ENCODE peak calls at places on chromosomes 5 and 9, in four cellular contexts. A, G, P and C are unnamed samples.

GRCh38 chr5:108924457-108924961 is 176.8 kb downstream of the FER start:
- DNase-seq in G (no peak), P (no peak), A (no peak), C (no peak)

GRCh38 chr5:10611290-10611689 is 47.4 kb downstream of the ANKRD33B start:
- DNase-seq in P (no peak), G (no peak), A (peak), C (no peak)

GRCh38 chr9:108443741-108444140 is 412.0 kb downstream of the ACTL7B start:
- DNase-seq in P (no peak), A (peak), G (peak), C (no peak)

GRCh38 chr9:5553211-5553610 is 42.9 kb downstream of the PDCD1LG2 start:
- DNase-seq in P (no peak), G (peak), A (peak), C (no peak)

GRCh38 chr9:107620801-107621200 is 131.2 kb upstream of the KLF4 start:
- DNase-seq in P (no peak), A (no peak), G (no peak), C (peak)

GRCh38 chr5:149030838-149031397 is 31.9 kb downstream of the SH3TC2 start:
- DNase-seq in A (peak), P (no peak), G (no peak), C (no peak)

GRCh38 chr5:157324237-157324636 is 58.3 kb downstream of the CYFIP2 start:
- DNase-seq in A (no peak), P (peak), G (no peak), C (no peak)

GRCh38 chr9:125674981-125675973 is 31.7 kb downstream of the MAPKAP1 start:
- DNase-seq in G (peak), A (peak), P (no peak), C (peak)

GRCh38 chr5:172715421-172715780 is 55.6 kb downstream of the DUSP1 start:
- DNase-seq in A (no peak), G (no peak), P (no peak), C (no peak)

GRCh38 chr9:95053611-95054440 is 263.7 kb downstream of the FANCC start:
- DNase-seq in P (no peak), G (peak), A (peak), C (no peak)

GRCh38 chr5:95884021-95884333 is 61.5 kb upstream of the GLRX start:
- DNase-seq in P (no peak), A (peak), G (peak), C (no peak)

GRCh38 chr5:3595102-3595961 is at the start of gene IRX1:
- DNase-seq in A (no peak), G (peak), P (peak), C (no peak)

GRCh38 chr5:167759411-167759821 is 532.0 kb upstream of the WWC1 start:
- DNase-seq in G (peak), P (no peak), A (no peak), C (no peak)

GRCh38 chr9:113675475-113675941 is 200.6 kb upstream of the ZNF618 start:
- DNase-seq in G (peak), A (peak), P (no peak), C (no peak)

GRCh38 chr5:21847300-21847699 is 1005.8 kb downstream of the CDH12 start:
- DNase-seq in P (no peak), A (no peak), G (no peak), C (no peak)

GRCh38 chr9:131843989-131844744 is 104.3 kb upstream of the RAPGEF1 start:
- DNase-seq in A (no peak), G (no peak), P (no peak), C (no peak)

GRCh38 chr5:169777112-169777511 is 140.0 kb downstream of the DOCK2 start:
- DNase-seq in A (no peak), G (no peak), P (peak), C (no peak)

GRCh38 chr5:139837711-139838380 is 42.2 kb downstream of the PSD2 start:
- DNase-seq in G (no peak), P (no peak), A (no peak), C (no peak)

GRCh38 chr5:75616961-75617660 is 5.9 kb downstream of the ANKDD1B start:
- DNase-seq in A (no peak), P (peak), G (peak), C (no peak)

GRCh38 chr5:4212981-4213819 is 617.6 kb downstream of the IRX1 start:
- DNase-seq in A (no peak), G (no peak), P (no peak), C (no peak)

GRCh38 chr9:34578241-34579096 is 11.1 kb downstream of the CNTFR start:
- DNase-seq in A (peak), G (peak), P (peak), C (no peak)

DNA sequence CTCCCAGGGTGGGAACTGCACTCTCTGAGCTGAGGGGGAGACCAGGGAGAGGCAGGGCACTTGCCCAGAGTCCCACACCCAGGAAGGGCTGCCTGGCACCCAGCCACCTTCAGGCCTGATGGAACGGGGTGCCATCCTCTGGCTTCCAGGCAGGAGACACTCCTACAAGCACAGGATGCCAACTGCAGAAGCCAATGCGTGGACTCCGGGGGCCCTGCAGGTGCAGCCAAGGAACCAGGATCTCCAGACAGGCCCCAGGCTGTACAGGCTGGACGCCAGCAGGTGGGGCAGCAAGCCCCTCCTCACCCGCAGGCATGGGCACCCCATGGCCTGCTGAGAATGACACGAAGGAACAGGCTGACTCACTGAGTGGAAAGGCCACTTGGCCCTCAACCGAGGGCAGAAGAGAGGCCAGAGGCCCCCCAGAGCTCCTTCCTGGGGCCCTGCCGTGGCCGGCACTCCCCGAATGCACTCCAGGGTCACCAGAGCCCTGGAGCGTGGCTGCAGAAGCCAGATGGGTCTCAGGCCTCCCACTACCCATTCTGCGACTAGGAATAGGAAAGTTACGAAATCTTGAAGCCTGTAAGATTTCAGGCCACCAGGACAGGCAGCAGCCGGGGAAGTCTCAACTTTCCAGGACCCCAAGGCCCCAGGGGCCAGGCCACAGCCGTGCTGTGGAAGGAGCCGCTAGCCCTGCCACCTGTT is 15.7 kb downstream of the NACC2 start:
- DNase-seq in G (no peak), A (peak), P (no peak), C (no peak)
- TF ChIP-seq CTCF in G (no peak), A (no peak), P (no peak), C (no peak)

GRCh38 chr9:21995652-21996275 is 1.2 kb downstream of the CDKN2B-AS1 start:
- DNase-seq in P (peak), G (peak), A (peak), C (no peak)
- TF ChIP-seq CTCF in P (no peak), G (peak), A (peak), C (peak)

DNA sequence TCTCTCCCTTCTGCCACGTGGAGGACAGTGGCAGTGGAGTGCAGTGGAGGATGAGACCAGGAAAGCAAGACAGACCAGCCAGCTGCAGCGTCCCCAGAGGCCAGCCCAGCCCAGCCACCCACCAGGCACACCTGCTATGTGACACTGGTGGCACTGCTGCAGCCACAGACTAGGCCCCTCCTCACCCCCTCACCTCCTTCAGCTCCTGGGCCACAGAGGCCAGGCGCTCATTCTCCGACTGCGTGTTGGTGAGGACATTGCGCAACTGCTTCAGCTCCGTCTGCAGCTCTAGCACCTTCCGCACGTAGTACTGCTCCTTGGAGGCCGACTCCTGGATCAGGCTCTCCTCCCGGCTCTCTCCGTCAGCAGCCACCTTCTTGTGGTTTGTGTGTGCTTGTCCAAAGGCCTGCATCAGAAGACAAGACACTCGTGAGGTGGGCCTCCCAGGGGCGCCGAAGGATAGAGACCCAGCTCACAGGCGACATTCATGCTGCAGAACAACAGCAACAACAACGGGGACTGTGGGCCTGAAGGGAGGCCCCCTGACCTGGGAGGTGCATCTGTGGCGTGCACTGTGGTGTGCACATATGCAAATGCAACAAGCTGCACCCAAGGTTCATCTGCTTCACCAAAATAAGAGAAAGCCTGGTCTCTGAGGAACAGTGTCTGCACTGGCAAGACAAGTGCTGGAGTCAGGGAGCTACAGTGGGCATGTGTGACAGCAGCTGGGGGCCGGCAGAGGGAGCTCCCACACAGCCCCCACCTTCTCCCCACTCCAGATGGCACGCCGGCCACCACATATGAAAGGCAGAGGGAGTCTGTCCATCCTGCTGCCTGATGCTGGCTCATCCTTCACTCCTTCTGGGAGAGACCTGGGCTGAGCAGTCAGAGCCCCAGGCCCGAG is 35.5 kb downstream of the BICD2 start:
- DNase-seq in A (no peak), P (peak), G (peak), C (no peak)
- TF ChIP-seq CTCF in A (no peak), P (no peak), G (peak), C (peak)

DNA sequence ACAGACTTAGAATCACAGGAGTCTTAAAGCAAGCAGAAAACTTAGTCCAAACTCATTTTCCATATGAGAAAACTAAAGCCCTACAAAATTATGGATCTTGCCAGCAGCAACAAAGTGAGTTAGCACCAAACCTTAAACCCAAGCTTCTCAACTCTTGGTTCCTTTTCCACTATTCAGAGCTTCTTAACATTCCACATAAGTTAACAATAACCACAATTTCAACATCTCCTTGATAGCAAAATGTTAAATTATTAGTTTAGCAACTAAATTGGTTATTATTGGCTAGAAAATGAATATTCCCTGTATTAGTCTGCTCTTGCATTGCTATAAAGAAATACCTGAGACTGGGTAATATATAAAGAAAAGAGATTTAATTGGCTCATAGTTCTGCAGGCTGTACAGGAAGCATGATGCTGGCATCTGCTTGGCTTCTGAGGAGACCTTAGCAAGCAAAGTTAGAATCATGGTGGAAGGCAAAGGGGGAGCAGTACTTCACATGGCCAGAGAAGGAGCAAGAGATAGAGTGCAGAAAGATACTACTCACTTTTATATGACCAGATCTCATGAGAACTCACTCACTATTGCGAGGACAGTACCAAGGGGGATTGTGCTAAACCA is 26.2 kb upstream of the ARSB start:
- DNase-seq in G (no peak), A (peak), P (no peak), C (no peak)
- TF ChIP-seq CTCF in G (peak), A (no peak), P (no peak), C (no peak)

DNA sequence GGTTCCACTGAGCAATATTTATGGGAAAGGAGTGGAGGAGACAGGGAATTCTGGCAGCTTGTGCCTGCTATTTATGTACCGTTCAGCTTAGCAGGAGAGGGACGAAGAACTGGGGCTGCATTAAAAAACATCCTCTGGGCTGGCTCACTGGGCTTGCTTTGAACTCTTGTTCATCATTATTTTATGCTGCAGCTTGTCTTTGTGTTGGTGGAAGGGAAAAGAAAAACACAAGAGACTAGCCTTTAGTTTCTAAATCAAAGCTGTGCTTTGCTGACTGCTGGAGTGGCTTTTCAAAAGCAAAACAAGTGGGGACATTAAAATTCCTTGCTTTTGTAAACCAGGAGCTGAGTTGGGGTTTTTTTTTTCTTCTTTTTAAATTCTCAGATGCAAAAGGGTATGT is 5.9 kb upstream of the RGMB start:
- DNase-seq in P (no peak), A (no peak), G (no peak), C (no peak)
- TF ChIP-seq CTCF in P (no peak), A (no peak), G (no peak), C (no peak)

GRCh38 chr5:178551059-178551458 is 39.1 kb downstream of the COL23A1 start:
- DNase-seq in G (peak), A (peak), P (no peak), C (peak)
- TF ChIP-seq CTCF in G (peak), A (peak), P (peak), C (peak)

DNA sequence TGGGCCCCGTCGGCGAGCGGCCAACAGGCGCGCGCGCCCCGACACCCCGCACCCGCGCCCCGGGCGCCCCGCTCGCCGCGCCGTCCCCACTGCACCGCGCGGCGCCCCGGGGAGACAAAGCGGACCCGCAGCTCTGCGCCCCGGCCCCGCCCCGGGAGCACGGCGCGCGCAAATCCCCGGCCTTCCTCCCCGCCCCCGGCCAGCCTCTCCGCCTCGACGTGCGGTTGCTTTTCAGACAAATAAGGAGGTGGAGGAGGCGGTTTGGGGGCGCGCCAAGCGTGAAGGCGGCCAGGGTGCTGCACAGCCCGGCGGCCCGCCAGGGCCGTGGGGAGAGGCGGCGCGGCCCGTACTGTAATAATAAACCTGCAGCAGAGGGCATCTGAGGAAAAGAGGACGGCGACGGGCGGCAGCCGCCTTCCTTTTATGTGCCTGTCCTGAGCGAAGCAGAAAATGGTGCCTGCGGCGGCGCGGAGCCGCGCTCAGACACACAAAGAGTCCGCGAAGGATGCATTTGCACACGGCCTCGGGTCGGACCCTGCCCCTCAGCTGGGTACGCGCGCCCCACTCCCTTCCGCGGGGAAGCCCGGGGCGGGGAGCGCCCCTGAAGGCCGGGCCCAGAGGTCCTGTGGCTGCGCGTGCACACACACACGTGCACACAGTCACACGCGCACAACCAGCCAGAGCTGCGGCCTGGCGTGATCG is 739 bp upstream of the NREP start:
- DNase-seq in G (peak), P (peak), A (peak), C (peak)
- TF ChIP-seq CTCF in G (no peak), P (no peak), A (no peak), C (no peak)